ENCODE peak calls at places on chromosomes 7 and 10, in six cellular contexts. K is IMR-90; R is upper lobe of right lung; V is CD8-positive, alpha-beta T cell; H is Peyer's patch; Z is colonic mucosa. S is an unnamed sample.

GRCh38 chr7:82223580-82223979 is 220.0 kb downstream of the CACNA2D1 start:
- DNase-seq in K (no peak), R (no peak), V (no peak), H (no peak), Z (no peak), S (no peak)

GRCh38 chr10:45488365-45488764 is 114.3 kb downstream of the ALOX5 start:
- DNase-seq in K (no peak), R (no peak), V (no peak), H (no peak), Z (no peak), S (no peak)

GRCh38 chr10:110034596-110034995 is 26.8 kb downstream of the ADD3 start:
- DNase-seq in K (peak; percentile 62), R (no peak), V (no peak), H (no peak), Z (no peak), S (no peak)

GRCh38 chr10:5559642-5560141 is 34.9 kb downstream of the CALML3 start:
- DNase-seq in K (peak; percentile 78), R (no peak), V (no peak), H (no peak), Z (no peak), S (no peak)

GRCh38 chr7:36032362-36032818 is 120.7 kb upstream of the EEPD1 start:
- DNase-seq in K (peak; percentile 21), R (no peak), V (no peak), H (no peak), Z (no peak), S (no peak)

GRCh38 chr10:58756126-58756525 is 243.5 kb downstream of the BICC1 start:
- DNase-seq in K (peak; percentile 74), R (no peak), V (no peak), H (no peak), Z (no peak), S (no peak)

GRCh38 chr10:81248846-81249245 is 626.1 kb upstream of the NRG3 start:
- DNase-seq in K (no peak), R (no peak), V (no peak), H (no peak), Z (no peak), S (no peak)

GRCh38 chr7:85156661-85157213 is 30.1 kb downstream of the SEMA3D start:
- DNase-seq in K (no peak), R (no peak), V (no peak), H (no peak), Z (no peak), S (no peak)

GRCh38 chr10:79447911-79448731 is 2.7 kb upstream of the ZCCHC24 start:
- DNase-seq in K (no peak), R (peak; percentile 11), V (no peak), H (peak; percentile 39), Z (no peak), S (no peak)

GRCh38 chr10:79445217-79445707 is at the start of gene ZCCHC24:
- DNase-seq in K (no peak), R (peak; percentile 86), V (no peak), H (peak; percentile 74), Z (peak; percentile 56), S (no peak)

GRCh38 chr10:79445708-79446450 is 455 bp upstream of the ZCCHC24 start:
- DNase-seq in K (peak; percentile 99), R (peak; percentile 99), V (peak; percentile 92), H (peak; percentile 98), Z (peak; percentile 95), S (peak; percentile 93)

GRCh38 chr10:79444243-79445119 is 943 bp downstream of the ZCCHC24 start:
- DNase-seq in K (peak; percentile 68), R (peak; percentile 85), V (peak; percentile 23), H (peak; percentile 76), Z (peak; percentile 55), S (no peak)

DNA sequence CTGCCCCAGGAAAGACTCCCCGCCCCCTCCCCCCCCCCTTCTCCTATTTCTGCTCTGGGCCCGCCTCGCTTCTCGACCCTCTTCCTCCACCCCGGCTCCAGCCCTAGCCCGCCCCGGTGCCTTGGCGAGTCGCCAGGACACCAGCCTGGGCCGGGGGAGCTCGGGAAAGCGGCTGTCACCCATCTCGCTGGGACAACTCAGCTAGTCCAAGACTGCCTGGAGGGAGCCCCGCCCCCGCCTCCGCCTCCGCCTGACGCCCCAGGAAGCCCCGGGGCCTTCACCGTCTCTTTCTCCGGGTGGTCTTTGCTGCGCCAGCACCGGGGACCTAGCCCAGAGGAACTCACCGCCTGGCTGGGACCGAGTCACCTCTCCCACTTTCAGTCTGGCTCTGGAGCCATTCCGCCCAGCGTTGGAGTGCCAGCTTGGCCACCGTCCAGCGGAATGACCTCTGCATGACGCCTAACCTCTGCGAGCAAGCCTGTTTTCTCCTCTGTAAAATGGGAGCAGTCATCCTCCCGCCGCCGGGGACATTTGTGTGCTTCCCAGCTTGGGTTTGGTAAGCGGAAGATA is 1.1 kb upstream of the ZCCHC24 start:
- DNase-seq in K (no peak), R (peak; percentile 86), V (no peak), H (peak; percentile 65), Z (peak; percentile 63), S (no peak)
- H3K27ac ChIP-seq in K (peak overlapping the region; percentile 92), R (peak overlapping the region; percentile 73), V (no peak overlapping the region), H (peak overlapping the region; percentile 56), Z (peak overlapping the region; percentile 24), S (no peak overlapping the region)

GRCh38 chr10:18566177-18566576 is 85.2 kb downstream of the NSUN6 start:
- DNase-seq in K (no peak), R (no peak), V (no peak), H (no peak), Z (no peak), S (no peak)

GRCh38 chr10:18565006-18565405 is 86.4 kb downstream of the NSUN6 start:
- DNase-seq in K (no peak), R (no peak), V (no peak), H (no peak), Z (no peak), S (no peak)

GRCh38 chr10:18563003-18563726 is 88.2 kb downstream of the NSUN6 start:
- DNase-seq in K (no peak), R (no peak), V (no peak), H (no peak), Z (no peak), S (no peak)

GRCh38 chr10:18571076-18571475 is 80.3 kb downstream of the NSUN6 start:
- DNase-seq in K (no peak), R (no peak), V (no peak), H (no peak), Z (no peak), S (no peak)

GRCh38 chr10:18567343-18567856 is 84.0 kb downstream of the NSUN6 start:
- DNase-seq in K (no peak), R (no peak), V (no peak), H (no peak), Z (no peak), S (no peak)
- H3K9me3 ChIP-seq in K (no peaks in the 10 kb centered on the region), R (no peaks in the 10 kb centered on the region), V (no peaks in the 10 kb centered on the region), H (no peaks in the 10 kb centered on the region), Z (no peaks in the 10 kb centered on the region), S (no peaks in the 10 kb centered on the region)

GRCh38 chr7:12741951-12742575 is 54.6 kb downstream of the ARL4A start:
- DNase-seq in K (peak; percentile 74), R (no peak), V (no peak), H (no peak), Z (no peak), S (no peak)
- TF ChIP-seq CTCF in K (no peak), R (no peak), V (no peak), H (no peak), Z (no peak), S (no peak)

GRCh38 chr7:29217112-29217511 is 22.5 kb downstream of the CHN2 start:
- DNase-seq in K (no peak), R (no peak), V (no peak), H (no peak), Z (no peak), S (no peak)
- H3K27ac ChIP-seq in K (no peak overlapping the region), R (no peak overlapping the region), V (no peak overlapping the region), H (no peak overlapping the region), Z (no peak overlapping the region), S (no peak overlapping the region)

DNA sequence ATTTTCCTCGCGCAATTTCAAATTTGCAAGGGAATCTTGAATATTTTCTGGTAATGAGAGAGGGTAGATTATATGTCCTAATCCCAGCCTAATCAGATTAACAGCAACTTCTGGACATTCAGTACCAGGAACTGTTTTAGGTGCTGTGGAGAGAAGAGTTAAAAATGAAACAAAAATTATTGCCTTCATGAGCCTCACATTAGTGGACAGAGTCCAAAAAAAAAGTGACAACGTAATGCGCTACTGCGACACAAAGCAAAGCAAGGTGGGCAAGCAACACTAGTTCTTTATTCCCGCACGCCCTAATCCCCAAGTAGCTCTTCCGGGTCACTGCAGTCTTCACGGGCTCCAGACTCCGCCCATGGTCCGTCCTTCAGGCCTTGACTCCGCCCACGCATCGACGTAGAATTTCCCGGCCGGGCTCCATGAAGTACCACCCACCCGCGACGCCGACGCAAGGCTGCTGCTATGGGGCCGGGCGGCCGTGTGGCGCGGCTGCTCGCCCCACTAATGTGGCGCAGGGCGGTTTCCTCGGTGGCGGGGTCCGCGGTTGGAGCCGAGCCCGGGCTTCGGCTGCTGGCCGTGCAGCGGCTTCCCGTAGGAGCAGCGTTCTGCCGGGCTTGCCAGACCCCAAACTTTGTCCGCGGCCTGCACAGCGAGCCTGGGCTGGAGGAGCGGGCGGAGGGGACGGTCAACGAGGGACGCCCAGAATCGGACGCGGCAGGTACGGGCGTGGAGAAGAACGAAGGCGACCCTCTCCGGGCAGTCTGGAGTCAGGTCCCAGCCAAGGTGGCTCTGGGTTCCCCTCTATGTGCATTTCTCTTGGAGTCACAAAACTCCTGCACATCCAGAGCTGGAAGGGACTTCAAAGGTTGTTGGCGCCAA is at the start of gene MALSU1:
- DNase-seq in K (peak; percentile 96), R (peak; percentile 99), V (peak; percentile 95), H (peak; percentile 99), Z (peak; percentile 97), S (peak; percentile 93)
- H3K9me3 ChIP-seq in K (no peaks in the 10 kb centered on the region), R (no peaks in the 10 kb centered on the region), V (no peaks in the 10 kb centered on the region), H (no peaks in the 10 kb centered on the region), Z (no peaks in the 10 kb centered on the region), S (no peaks in the 10 kb centered on the region)